ENCODE peak calls at places on chromosomes 3 and 15, in ten cellular contexts. T, K, X, Y, L, V, H, O, S and N are unnamed samples.
A peak's percentile ranks its signal among the peaks of the same experiment; 100 is the strongest.

GRCh38 chr15:95594496-95594895 is 736.0 kb upstream of the NR2F2 start:
- DNase-seq in T (no peak), K (no peak), X (no peak), Y (no peak), L (no peak), V (no peak), H (no peak), O (no peak), S (no peak), N (no peak)

GRCh38 chr3:62653806-62654205 is 221.4 kb downstream of the CADPS start:
- DNase-seq in T (no peak), K (no peak), X (no peak), Y (no peak), L (no peak), V (no peak), H (no peak), O (no peak), S (no peak), N (no peak)

GRCh38 chr3:557972-558371 is 361.4 kb downstream of the CHL1 start:
- DNase-seq in T (no peak), K (no peak), X (no peak), Y (no peak), L (no peak), V (no peak), H (no peak), O (no peak), S (no peak), N (no peak)

GRCh38 chr15:90101969-90102890 is at the start of gene IDH2:
- DNase-seq in T (peak; percentile 93), K (peak; percentile 87), X (peak; percentile 63), Y (peak; percentile 38), L (peak; percentile 78), V (peak; percentile 82), H (peak; percentile 54), O (peak; percentile 86), S (peak; percentile 84), N (peak; percentile 57)

GRCh38 chr15:29852201-29852600 is 29.9 kb upstream of the TJP1 start:
- DNase-seq in T (no peak), K (no peak), X (no peak), Y (no peak), L (peak; percentile 56), V (no peak), H (no peak), O (no peak), S (no peak), N (peak; percentile 47)

GRCh38 chr15:98518823-98519561 is 129.3 kb upstream of the IGF1R start:
- DNase-seq in T (peak; percentile 75), K (peak; percentile 85), X (no peak), Y (peak; percentile 54), L (peak; percentile 57), V (peak; percentile 46), H (peak; percentile 23), O (peak; percentile 51), S (peak; percentile 46), N (peak; percentile 32)

GRCh38 chr3:184443364-184443763 is 63.5 kb downstream of the CHRD start:
- DNase-seq in T (peak; percentile 34), K (no peak), X (no peak), Y (no peak), L (peak; percentile 39), V (no peak), H (no peak), O (no peak), S (no peak), N (peak; percentile 74)

GRCh38 chr3:110420158-110420641 is 651.4 kb upstream of the NECTIN3 start:
- DNase-seq in T (peak; percentile 42), K (peak; percentile 82), X (no peak), Y (peak; percentile 64), L (peak; percentile 51), V (no peak), H (no peak), O (no peak), S (no peak), N (peak; percentile 86)

GRCh38 chr3:43995078-43995928 is 246.4 kb upstream of the TOPAZ1 start:
- DNase-seq in T (peak; percentile 20), K (peak; percentile 19), X (no peak), Y (no peak), L (peak; percentile 40), V (peak; percentile 42), H (no peak), O (no peak), S (no peak), N (peak; percentile 42)

GRCh38 chr3:43998374-43998840 is 243.3 kb upstream of the TOPAZ1 start:
- DNase-seq in T (no peak), K (no peak), X (no peak), Y (no peak), L (no peak), V (no peak), H (no peak), O (no peak), S (no peak), N (no peak)

GRCh38 chr3:43997788-43998373 is 243.8 kb upstream of the TOPAZ1 start:
- DNase-seq in T (no peak), K (no peak), X (no peak), Y (no peak), L (no peak), V (no peak), H (no peak), O (no peak), S (no peak), N (peak; percentile 49)

GRCh38 chr3:43995929-43996378 is 245.7 kb upstream of the TOPAZ1 start:
- DNase-seq in T (no peak), K (no peak), X (no peak), Y (no peak), L (no peak), V (no peak), H (no peak), O (no peak), S (no peak), N (no peak)

DNA sequence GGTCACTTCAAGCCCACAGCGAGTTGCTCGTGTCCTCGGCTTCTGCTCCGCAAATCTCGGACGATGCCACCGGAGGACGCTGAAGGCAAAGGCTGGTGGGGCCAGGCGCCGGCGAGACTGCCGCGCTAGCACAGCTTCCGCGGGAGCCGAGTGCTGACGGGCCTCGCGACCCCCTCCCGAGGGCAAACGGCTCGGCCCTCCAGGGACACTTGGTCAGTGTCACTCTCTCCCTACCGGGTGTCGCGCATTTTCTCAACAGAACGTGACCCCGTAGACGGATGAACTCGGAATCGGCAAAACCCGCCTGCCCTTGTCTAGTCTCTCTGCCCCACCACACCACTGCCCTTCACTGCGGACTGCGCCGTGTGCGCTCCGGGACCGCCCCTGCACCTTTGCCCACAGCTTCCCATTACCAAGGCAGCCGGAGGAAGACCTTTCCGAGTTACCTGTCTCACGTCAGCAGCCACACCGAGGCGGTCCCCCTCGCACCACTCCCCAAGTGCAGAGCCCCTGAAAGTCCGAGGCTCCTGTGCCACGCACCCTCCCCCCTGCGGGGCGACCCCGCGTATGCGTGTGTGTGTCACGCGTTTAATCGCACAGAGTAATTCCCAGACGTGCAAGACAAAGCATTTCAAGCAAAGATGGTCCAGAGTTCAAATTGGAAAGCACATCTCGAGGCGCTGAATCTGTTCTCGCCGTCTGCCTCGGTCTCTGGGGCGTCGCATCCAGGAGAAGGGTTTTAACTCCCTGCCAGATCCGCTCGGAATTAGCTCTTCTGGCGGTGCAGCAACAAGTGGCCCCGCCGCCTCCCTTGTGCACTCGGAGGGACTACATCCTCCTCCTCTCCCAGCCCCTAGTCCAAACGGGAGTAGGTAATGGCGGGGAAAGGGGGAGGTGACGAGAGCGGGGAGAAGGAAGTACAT is 245.0 kb upstream of the TOPAZ1 start:
- DNase-seq in T (peak; percentile 23), K (peak; percentile 29), X (no peak), Y (no peak), L (peak; percentile 53), V (peak; percentile 58), H (no peak), O (peak; percentile 21), S (no peak), N (no peak)
- TF ChIP-seq CTCF in T (peak; percentile 69), K (no peak), X (no peak), Y (no peak), L (peak; percentile 59), V (peak; percentile 65), H (no peak), O (peak; percentile 31), S (no peak), N (peak; percentile 48)

DNA sequence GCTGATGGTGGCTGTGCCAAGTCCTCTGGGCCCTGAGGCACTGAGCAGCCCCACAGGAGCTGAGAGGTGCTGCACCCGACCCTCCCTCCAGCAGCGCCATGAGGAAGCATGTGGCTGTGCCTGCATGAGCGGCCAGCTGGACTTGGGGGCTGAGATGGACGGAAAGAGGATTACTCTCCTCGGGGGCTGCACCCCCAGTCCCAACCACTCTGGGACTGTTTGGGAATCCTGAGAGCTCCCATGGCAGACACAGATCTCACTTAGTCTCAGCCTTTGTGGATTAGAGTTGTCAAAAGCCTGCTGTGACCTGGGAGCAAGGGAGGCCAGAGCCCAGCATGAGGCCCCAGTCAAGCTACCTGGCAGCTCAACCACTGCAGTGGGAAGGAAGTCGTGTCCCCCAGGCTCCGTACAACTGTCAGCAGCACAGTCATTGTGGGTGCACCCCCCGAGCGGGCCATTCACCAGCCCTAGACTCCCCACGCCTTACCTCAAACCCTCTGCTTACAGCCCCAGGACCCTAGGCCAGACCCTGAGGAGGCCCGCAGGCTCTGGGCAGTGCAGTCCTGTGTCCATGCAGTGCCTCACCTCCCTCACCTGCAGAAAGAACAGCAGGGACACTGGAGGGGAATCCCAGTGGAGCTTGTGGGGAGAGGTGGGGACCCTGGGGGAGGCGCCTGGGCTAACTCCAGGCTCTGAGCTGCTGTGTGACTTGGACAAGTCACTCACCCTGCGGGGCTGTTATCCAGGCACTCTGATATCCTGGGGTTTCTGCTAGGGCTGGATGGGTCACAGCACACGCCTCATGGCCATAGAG is 17.1 kb downstream of the PRR23E start:
- DNase-seq in T (no peak), K (no peak), X (peak; percentile 1), Y (no peak), L (no peak), V (peak; percentile 88), H (no peak), O (no peak), S (peak; percentile 9), N (no peak)
- H3K27ac ChIP-seq in T (no peak overlapping the region), K (no peak overlapping the region), X (no peak overlapping the region), Y (no peak overlapping the region), L (no peak overlapping the region), V (peak overlapping the region; percentile 68), H (no peak overlapping the region), O (no peak overlapping the region), S (no peak overlapping the region), N (no peak overlapping the region)

GRCh38 chr3:71101581-71101980 is 481.9 kb downstream of the FOXP1 start:
- DNase-seq in T (no peak), K (no peak), X (no peak), Y (no peak), L (no peak), V (no peak), H (no peak), O (no peak), S (no peak), N (no peak)

GRCh38 chr3:71104090-71104489 is 479.4 kb downstream of the FOXP1 start:
- DNase-seq in T (no peak), K (peak; percentile 71), X (no peak), Y (no peak), L (no peak), V (no peak), H (no peak), O (no peak), S (no peak), N (no peak)

GRCh38 chr3:71103430-71103881 is 480.1 kb downstream of the FOXP1 start:
- DNase-seq in T (no peak), K (peak; percentile 79), X (peak; percentile 58), Y (no peak), L (peak; percentile 21), V (no peak), H (no peak), O (peak; percentile 51), S (peak; percentile 76), N (no peak)

GRCh38 chr3:71101014-71101413 is 482.5 kb downstream of the FOXP1 start:
- DNase-seq in T (peak; percentile 46), K (no peak), X (no peak), Y (no peak), L (peak; percentile 88), V (no peak), H (no peak), O (no peak), S (no peak), N (peak; percentile 88)

GRCh38 chr3:71102111-71103039 is 481.2 kb downstream of the FOXP1 start:
- DNase-seq in T (no peak), K (peak; percentile 85), X (no peak), Y (no peak), L (peak; percentile 53), V (no peak), H (no peak), O (no peak), S (no peak), N (no peak)
- TF ChIP-seq CTCF in T (no peak), K (no peak), X (no peak), Y (no peak), L (no peak), V (no peak), H (no peak), O (no peak), S (no peak), N (no peak)

GRCh38 chr3:156781310-156782230 is 44.6 kb upstream of the LEKR1 start:
- DNase-seq in T (peak; percentile 23), K (no peak), X (no peak), Y (no peak), L (peak; percentile 71), V (no peak), H (no peak), O (no peak), S (peak; percentile 19), N (peak; percentile 77)
- H3K27ac ChIP-seq in T (no peak overlapping the region), K (no peak overlapping the region), X (no peak overlapping the region), Y (no peak overlapping the region), L (peak overlapping the region; percentile 93), V (no peak overlapping the region), H (no peak overlapping the region), O (no peak overlapping the region), S (peak overlapping the region; percentile 12), N (peak overlapping the region; percentile 88)